ENCODE peak calls at places on chromosomes 7 and 10, in nine cellular contexts. One of them, this sample, is unnamed.

GRCh38 chr10:5043716-5044115 is 40.1 kb upstream of the AKR1C2 start:
- DNase-seq in effector CD4-positive, alpha-beta T cell: no peak
- DNase-seq in osteoblast: peak; percentile 43
- DNase-seq in effector memory CD4-positive, alpha-beta T cell: no peak
- DNase-seq in retinal pigment epithelial cell: no peak
- DNase-seq in substantia nigra: no peak
- DNase-seq in PC-9: no peak
- DNase-seq in AG08396: no peak
- DNase-seq in NCI-H1105: peak; percentile 71
- DNase-seq in this sample: no peak

GRCh38 chr7:37284805-37285211 is 163.9 kb downstream of the ELMO1 start:
- DNase-seq in effector CD4-positive, alpha-beta T cell: peak; percentile 17
- DNase-seq in osteoblast: no peak
- DNase-seq in effector memory CD4-positive, alpha-beta T cell: peak; percentile 15
- DNase-seq in retinal pigment epithelial cell: no peak
- DNase-seq in substantia nigra: peak; percentile 37
- DNase-seq in PC-9: peak; percentile 19
- DNase-seq in AG08396: no peak
- DNase-seq in NCI-H1105: peak; percentile 39
- DNase-seq in this sample: no peak

GRCh38 chr10:72087969-72088878 is at the start of gene SPOCK2:
- DNase-seq in effector CD4-positive, alpha-beta T cell: peak; percentile 80
- DNase-seq in osteoblast: peak; percentile 89
- DNase-seq in effector memory CD4-positive, alpha-beta T cell: peak; percentile 77
- DNase-seq in retinal pigment epithelial cell: no peak
- DNase-seq in substantia nigra: peak; percentile 38
- DNase-seq in PC-9: no peak
- DNase-seq in AG08396: no peak
- DNase-seq in NCI-H1105: no peak
- DNase-seq in this sample: no peak

GRCh38 chr7:116863168-116863670 is 832 bp downstream of the CAPZA2 start:
- DNase-seq in effector CD4-positive, alpha-beta T cell: no peak
- DNase-seq in osteoblast: no peak
- DNase-seq in effector memory CD4-positive, alpha-beta T cell: no peak
- DNase-seq in retinal pigment epithelial cell: peak; percentile 5
- DNase-seq in substantia nigra: peak; percentile 20
- DNase-seq in PC-9: peak; percentile 23
- DNase-seq in AG08396: peak; percentile 26
- DNase-seq in NCI-H1105: peak; percentile 6
- DNase-seq in this sample: peak; percentile 42

GRCh38 chr7:101397243-101397642 is 34.6 kb downstream of the COL26A1 start:
- DNase-seq in effector CD4-positive, alpha-beta T cell: no peak
- DNase-seq in osteoblast: no peak
- DNase-seq in effector memory CD4-positive, alpha-beta T cell: no peak
- DNase-seq in retinal pigment epithelial cell: no peak
- DNase-seq in substantia nigra: no peak
- DNase-seq in PC-9: no peak
- DNase-seq in AG08396: no peak
- DNase-seq in NCI-H1105: no peak
- DNase-seq in this sample: no peak

GRCh38 chr10:110156046-110156445 is 51.4 kb upstream of the MXI1 start:
- DNase-seq in effector CD4-positive, alpha-beta T cell: no peak
- DNase-seq in osteoblast: no peak
- DNase-seq in effector memory CD4-positive, alpha-beta T cell: no peak
- DNase-seq in retinal pigment epithelial cell: no peak
- DNase-seq in substantia nigra: no peak
- DNase-seq in PC-9: no peak
- DNase-seq in AG08396: no peak
- DNase-seq in NCI-H1105: no peak
- DNase-seq in this sample: no peak

GRCh38 chr10:117198088-117198487 is 799 bp downstream of the KCNK18 start:
- DNase-seq in effector CD4-positive, alpha-beta T cell: no peak
- DNase-seq in osteoblast: no peak
- DNase-seq in effector memory CD4-positive, alpha-beta T cell: no peak
- DNase-seq in retinal pigment epithelial cell: no peak
- DNase-seq in substantia nigra: no peak
- DNase-seq in PC-9: no peak
- DNase-seq in AG08396: no peak
- DNase-seq in NCI-H1105: no peak
- DNase-seq in this sample: no peak

GRCh38 chr7:119703895-119704294 is 569.1 kb upstream of the KCND2 start:
- DNase-seq in effector CD4-positive, alpha-beta T cell: no peak
- DNase-seq in osteoblast: no peak
- DNase-seq in effector memory CD4-positive, alpha-beta T cell: no peak
- DNase-seq in retinal pigment epithelial cell: no peak
- DNase-seq in substantia nigra: no peak
- DNase-seq in PC-9: no peak
- DNase-seq in AG08396: no peak
- DNase-seq in NCI-H1105: no peak
- DNase-seq in this sample: no peak

GRCh38 chr7:98613601-98614425 is 3.3 kb upstream of the NPTX2 start:
- DNase-seq in effector CD4-positive, alpha-beta T cell: no peak
- DNase-seq in osteoblast: peak; percentile 78
- DNase-seq in effector memory CD4-positive, alpha-beta T cell: no peak
- DNase-seq in retinal pigment epithelial cell: no peak
- DNase-seq in substantia nigra: no peak
- DNase-seq in PC-9: peak; percentile 6
- DNase-seq in AG08396: no peak
- DNase-seq in NCI-H1105: no peak
- DNase-seq in this sample: no peak

GRCh38 chr7:30522163-30522562 is 17.5 kb upstream of the GGCT start:
- DNase-seq in effector CD4-positive, alpha-beta T cell: no peak
- DNase-seq in osteoblast: no peak
- DNase-seq in effector memory CD4-positive, alpha-beta T cell: no peak
- DNase-seq in retinal pigment epithelial cell: no peak
- DNase-seq in substantia nigra: no peak
- DNase-seq in PC-9: no peak
- DNase-seq in AG08396: no peak
- DNase-seq in NCI-H1105: no peak
- DNase-seq in this sample: no peak

GRCh38 chr7:17333227-17333626 is 34.8 kb downstream of the AHR start:
- DNase-seq in effector CD4-positive, alpha-beta T cell: no peak
- DNase-seq in osteoblast: no peak
- DNase-seq in effector memory CD4-positive, alpha-beta T cell: no peak
- DNase-seq in retinal pigment epithelial cell: no peak
- DNase-seq in substantia nigra: no peak
- DNase-seq in PC-9: no peak
- DNase-seq in AG08396: no peak
- DNase-seq in NCI-H1105: no peak
- DNase-seq in this sample: no peak